ENCODE peak calls at places on chromosomes 4 and X, in six cellular contexts. G is right lobe of liver, N is transverse colon, U is ovary, C is endothelial cell of umbilical vein, A is heart left ventricle. X is an unnamed sample.
A peak's percentile ranks its signal among the peaks of the same experiment; 100 is the strongest.

GRCh38 chrX:1815456-1816175 is 200.8 kb downstream of the ASMT start:
- DNase-seq in G (no peak), N (no peak), U (no peak), C (no peak), A (no peak), X (no peak)

GRCh38 chrX:48697182-48697727 is 721 bp downstream of the SUV39H1 start:
- DNase-seq in G (no peak), N (no peak), U (no peak), C (peak; percentile 15), A (no peak), X (no peak)

GRCh38 chr4:7819446-7819845 is 120.2 kb downstream of the AFAP1 start:
- DNase-seq in G (no peak), N (no peak), U (no peak), C (no peak), A (no peak), X (no peak)

GRCh38 chrX:74251006-74251930 is 52.7 kb upstream of the ZCCHC13 start:
- DNase-seq in G (no peak), N (peak; percentile 15), U (no peak), C (peak; percentile 28), A (no peak), X (no peak)

GRCh38 chrX:85851418-85851817 is 195.9 kb downstream of the CHM start:
- DNase-seq in G (peak; percentile 51), N (peak; percentile 26), U (no peak), C (peak; percentile 1), A (no peak), X (no peak)

GRCh38 chrX:96447161-96447560 is 237.5 kb upstream of the DIAPH2 start:
- DNase-seq in G (no peak), N (no peak), U (no peak), C (no peak), A (no peak), X (no peak)

GRCh38 chr4:142845293-142846070 is 619 bp downstream of the INPP4B start:
- DNase-seq in G (peak; percentile 53), N (peak; percentile 13), U (peak; percentile 16), C (peak; percentile 2), A (peak; percentile 32), X (no peak)

GRCh38 chr4:54737421-54737820 is 79.7 kb downstream of the KIT start:
- DNase-seq in G (no peak), N (no peak), U (no peak), C (no peak), A (no peak), X (no peak)

GRCh38 chr4:88818650-88819470 is 121.2 kb upstream of the NAP1L5 start:
- DNase-seq in G (peak; percentile 58), N (peak; percentile 71), U (peak; percentile 46), C (peak; percentile 75), A (peak; percentile 34), X (no peak)

GRCh38 chr4:2796261-2797187 is 3.6 kb downstream of the SH3BP2 start:
- DNase-seq in G (peak; percentile 65), N (peak; percentile 84), U (peak; percentile 43), C (peak; percentile 69), A (peak; percentile 19), X (no peak)

GRCh38 chrX:38768079-38768478 is 33.2 kb upstream of the MID1IP1 start:
- DNase-seq in G (no peak), N (no peak), U (no peak), C (peak; percentile 15), A (no peak), X (no peak)

GRCh38 chr4:20217521-20217920 is 34.2 kb upstream of the SLIT2 start:
- DNase-seq in G (no peak), N (no peak), U (no peak), C (no peak), A (no peak), X (no peak)
- TF ChIP-seq POLR2A in G (no peak), N (no peak), U (no peak), C (no peak), A (no peak), X (no peak)

GRCh38 chr4:115154826-115155225 is 41.4 kb upstream of the NDST4 start:
- DNase-seq in G (no peak), N (no peak), U (no peak), C (no peak), A (no peak), X (no peak)
- H3K27ac ChIP-seq in G (no peak overlapping the region), N (no peak overlapping the region), U (no peak overlapping the region), C (no peak overlapping the region), A (no peak overlapping the region), X (no peak overlapping the region)

DNA sequence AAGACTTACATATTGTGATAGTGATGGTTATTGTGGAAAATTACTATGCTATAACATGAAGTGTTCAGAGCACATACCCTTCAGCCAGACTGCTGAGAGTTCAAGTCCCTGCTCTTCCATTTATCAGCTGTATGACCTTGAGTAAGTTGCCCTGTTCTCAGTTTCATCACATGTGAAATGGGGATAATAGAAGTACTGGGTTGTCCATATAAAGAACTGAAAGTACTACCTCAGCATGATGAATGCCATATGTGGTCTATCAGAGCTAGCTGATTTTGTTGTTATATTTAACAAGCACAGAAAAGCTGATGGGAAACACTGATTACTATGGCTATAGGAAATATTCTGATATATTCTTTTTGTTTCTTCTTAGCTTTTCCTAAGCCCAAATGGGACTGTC is 115.6 kb downstream of the REPS2 start:
- DNase-seq in G (no peak), N (no peak), U (no peak), C (no peak), A (no peak), X (no peak)
- H3K4me3 ChIP-seq in G (no peak overlapping the region), N (no peak overlapping the region), U (no peak overlapping the region), C (no peak overlapping the region), A (no peak overlapping the region), X (no peak overlapping the region)

DNA sequence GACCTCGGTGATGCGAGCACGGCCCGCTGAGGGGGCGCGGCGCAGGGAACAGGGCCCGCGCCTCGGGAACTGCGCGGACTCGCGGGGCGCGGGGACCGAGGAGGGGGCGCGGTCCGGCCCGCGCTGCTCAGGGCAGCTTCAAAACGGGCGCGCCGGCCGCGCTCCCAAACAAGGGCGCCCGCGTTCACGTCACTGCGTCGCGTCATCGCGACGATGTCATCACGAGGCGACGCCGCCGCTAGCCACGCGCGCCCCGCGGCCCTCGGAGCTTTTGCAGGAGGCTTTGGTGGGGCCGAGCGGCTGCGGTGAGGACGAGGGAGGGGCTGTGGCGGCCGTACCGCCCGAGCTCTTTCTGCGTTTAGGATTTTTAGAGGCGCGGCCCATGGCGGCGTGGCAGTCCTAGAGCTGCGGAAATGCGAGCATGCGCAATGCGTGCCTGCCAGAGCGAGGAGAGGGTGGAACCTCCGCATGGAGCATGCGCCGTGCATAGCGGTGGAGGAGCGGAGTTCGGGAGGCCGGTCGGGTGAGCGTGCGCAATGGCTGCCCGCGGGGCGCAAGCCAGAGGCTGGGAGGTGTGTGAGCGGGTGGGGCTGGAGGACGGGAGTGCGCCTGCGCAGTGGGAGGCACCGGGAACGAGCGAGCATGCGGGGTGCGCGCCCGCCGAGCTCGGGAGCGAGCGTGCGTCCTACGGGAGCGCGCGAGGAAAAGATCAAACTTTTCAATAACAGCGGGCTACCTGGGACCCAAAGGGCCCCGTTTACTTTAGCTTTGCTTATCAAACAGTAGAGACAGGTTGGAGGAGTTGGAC is at the start of gene PPP2R3B:
- DNase-seq in G (peak; percentile 100), N (peak; percentile 99), U (peak; percentile 99), C (peak; percentile 99), A (peak; percentile 99), X (no peak)
- TF ChIP-seq POLR2A in G (peak; percentile 66), N (peak; percentile 72), U (peak; percentile 44), C (peak; percentile 77), A (peak; percentile 46), X (peak; percentile 53)

DNA sequence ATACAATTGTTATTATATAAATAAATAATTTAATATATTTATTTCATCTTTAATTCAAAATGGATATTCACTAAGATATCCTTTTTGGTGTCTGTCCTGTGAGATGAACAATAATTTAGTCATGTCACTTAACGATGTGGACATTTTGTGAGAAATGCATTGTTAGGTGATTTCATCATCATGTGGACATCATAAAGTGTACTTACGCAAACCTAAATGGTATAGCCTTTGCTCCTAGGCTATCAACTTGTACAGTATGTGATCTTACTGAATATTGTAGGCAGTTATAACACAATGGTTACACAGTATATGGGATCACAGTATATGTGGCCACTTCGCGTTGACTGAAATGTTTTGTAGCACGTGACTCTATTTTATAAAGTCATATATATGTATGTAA is 20.2 kb upstream of the CHRNA9 start:
- DNase-seq in G (no peak), N (no peak), U (no peak), C (no peak), A (no peak), X (no peak)
- H3K27ac ChIP-seq in G (no peak overlapping the region), N (no peak overlapping the region), U (no peak overlapping the region), C (no peak overlapping the region), A (no peak overlapping the region), X (no peak overlapping the region)

DNA sequence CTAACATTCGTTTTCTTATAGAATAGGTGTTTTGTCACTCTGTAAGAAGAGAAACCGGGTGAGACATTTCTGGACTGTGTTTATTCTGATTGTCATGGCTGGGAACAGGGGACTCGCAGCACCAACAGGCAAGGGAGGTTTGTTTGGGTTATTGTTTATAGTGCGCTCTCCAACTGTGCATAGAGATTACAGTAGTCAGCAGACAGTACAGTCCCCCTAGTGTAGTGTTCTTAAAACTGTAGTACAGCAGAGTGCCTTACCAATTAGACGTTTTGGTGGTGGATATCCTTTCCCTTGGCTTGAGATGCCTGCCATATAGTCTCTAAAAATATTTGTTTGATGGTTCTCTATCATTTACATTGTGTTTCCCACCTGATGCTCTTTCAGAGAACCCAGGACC is 782 bp upstream of the RNF150 start:
- DNase-seq in G (no peak), N (no peak), U (no peak), C (no peak), A (no peak), X (no peak)
- H3K4me3 ChIP-seq in G (no peak overlapping the region), N (no peak overlapping the region), U (no peak overlapping the region), C (no peak overlapping the region), A (no peak overlapping the region), X (no peak overlapping the region)

X was measured in esophagus squamous epithelium.